ENCODE peak calls at places on chromosomes 5 and 9, in ten cellular contexts. Q is GM12865, D is right lobe of liver, U is fibroblast of the aortic adventitia, O is heart right ventricle, Y is gastrocnemius medialis, B is NB4, I is PC-9, S is AG10803, M is pancreas. V is an unnamed sample.

GRCh38 chr5:95835682-95836405 is 13.3 kb upstream of the GLRX start:
- DNase-seq in Q (no peak), U (no peak), S (no peak), B (peak), O (no peak), Y (peak), M (no peak), D (no peak), I (no peak), V (no peak)

GRCh38 chr5:124730381-124730780 is 16.1 kb downstream of the ZNF608 start:
- DNase-seq in O (no peak), U (no peak), Q (no peak), B (no peak), Y (no peak), M (no peak), D (no peak), I (no peak), S (no peak), V (no peak)

GRCh38 chr5:62431735-62432617 is 19.4 kb downstream of the IPO11 start:
- DNase-seq in O (peak), D (no peak), U (peak), I (no peak), S (peak), Y (peak), M (no peak), Q (no peak), B (peak), V (peak)

GRCh38 chr5:175883506-175883905 is 12.1 kb downstream of the CPLX2 start:
- DNase-seq in M (no peak), S (no peak), U (no peak), O (no peak), D (no peak), Q (no peak), Y (no peak), I (no peak), B (no peak), V (no peak)

GRCh38 chr5:44002381-44002901 is 386.8 kb downstream of the FGF10 start:
- DNase-seq in D (peak), I (no peak), S (peak), B (no peak), Y (no peak), M (no peak), U (peak), Q (no peak), O (no peak), V (no peak)

GRCh38 chr5:143568105-143568504 is 164.6 kb upstream of the NR3C1 start:
- DNase-seq in U (no peak), B (no peak), Y (no peak), I (no peak), O (no peak), D (no peak), Q (no peak), S (no peak), M (no peak), V (no peak)

GRCh38 chr5:60727032-60727431 is 27.1 kb upstream of the DEPDC1B start:
- DNase-seq in Q (no peak), U (no peak), B (no peak), I (no peak), O (no peak), S (no peak), D (no peak), Y (no peak), M (no peak), V (no peak)

GRCh38 chr5:7828269-7828668 is 22.7 kb downstream of the CFAP90 start:
- DNase-seq in O (peak), U (no peak), Q (no peak), S (no peak), D (no peak), B (no peak), Y (no peak), M (no peak), I (no peak), V (no peak)

DNA sequence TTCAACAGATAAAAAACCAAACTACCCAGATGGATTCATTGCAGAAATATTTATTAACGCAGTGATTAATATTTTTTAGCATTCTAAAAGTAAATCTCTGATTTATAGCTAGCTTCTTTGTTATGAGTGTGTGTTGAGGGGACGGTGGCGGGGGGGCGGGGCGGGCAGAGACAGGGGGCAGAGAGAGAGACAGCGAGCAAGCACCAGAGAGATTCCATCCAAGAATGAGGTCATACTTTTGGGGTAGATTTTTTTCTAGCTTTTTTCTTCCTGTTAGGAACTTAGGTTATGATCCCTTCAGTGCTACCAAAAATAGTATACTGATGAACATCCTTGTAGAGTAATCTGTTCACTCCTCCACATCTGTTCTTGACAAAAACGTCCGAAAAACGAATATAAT is 500 bp upstream of the ZNF883 start:
- DNase-seq in I (no peak), B (no peak), S (no peak), Q (no peak), M (no peak), U (no peak), O (no peak), D (no peak), Y (no peak), V (no peak)
- H3K4me3 ChIP-seq in I (peak), B (no peak), S (peak), Q (no peak), M (peak), U (no peak), O (peak), D (no peak), Y (peak), V (peak)

GRCh38 chr5:173629628-173630027 is 13.2 kb upstream of the BOD1 start:
- DNase-seq in S (no peak), Q (peak), O (no peak), I (no peak), Y (no peak), M (no peak), D (no peak), B (peak), U (no peak), V (no peak)
- TF ChIP-seq CTCF in S (peak), Q (peak), O (peak), I (peak), Y (peak), M (no peak), D (no peak), B (peak), U (peak), V (peak)

GRCh38 chr5:176921669-176922196 is 22.6 kb upstream of the HK3 start:
- DNase-seq in B (no peak), Y (no peak), I (no peak), U (no peak), S (no peak), Q (no peak), M (no peak), O (no peak), D (no peak), V (no peak)
- H3K4me3 ChIP-seq in B (no peak), Y (no peak), I (no peak), U (no peak), S (no peak), Q (no peak), M (no peak), O (no peak), D (no peak), V (no peak)

GRCh38 chr5:135891804-135892203 is 3.8 kb downstream of the IL9 start:
- DNase-seq in I (no peak), D (no peak), Q (no peak), Y (no peak), S (no peak), B (peak), U (no peak), M (no peak), O (no peak), V (no peak)
- TF ChIP-seq CTCF in I (no peak), D (no peak), Q (peak), Y (no peak), S (no peak), B (no peak), U (peak), M (no peak), O (no peak), V (peak)

GRCh38 chr5:181051841-181052525 is 11.9 kb downstream of the BTNL9 start:
- DNase-seq in D (no peak), O (no peak), S (no peak), Q (peak), B (no peak), Y (no peak), U (no peak), I (no peak), M (no peak), V (no peak)

GRCh38 chr5:181053760-181054122 is 13.7 kb downstream of the BTNL9 start:
- DNase-seq in D (no peak), U (no peak), Y (no peak), Q (peak), I (no peak), M (no peak), B (no peak), O (no peak), S (no peak), V (no peak)

GRCh38 chr5:181054138-181054537 is 14.1 kb downstream of the BTNL9 start:
- DNase-seq in I (no peak), Q (no peak), Y (no peak), B (no peak), O (no peak), D (no peak), M (no peak), S (no peak), U (no peak), V (no peak)

GRCh38 chr5:181052928-181053759 is 13.1 kb downstream of the BTNL9 start:
- DNase-seq in D (no peak), Y (no peak), O (no peak), S (no peak), M (peak), Q (peak), B (no peak), I (no peak), U (no peak), V (no peak)

GRCh38 chr5:181052526-181052927 is 12.5 kb downstream of the BTNL9 start:
- DNase-seq in Y (no peak), O (peak), M (no peak), S (peak), I (no peak), B (peak), Q (peak), U (no peak), D (no peak), V (peak)
- H3K4me3 ChIP-seq in Y (peak), O (peak), M (peak), S (no peak), I (no peak), B (no peak), Q (peak), U (peak), D (no peak), V (peak)